ENCODE peak calls at places on chromosomes 5 and 9, in five cellular contexts. One of them, this sample, is unnamed.

GRCh38 chr5:135465391-135466122 is 13.4 kb upstream of the TIFAB start:
- DNase-seq in GM19239: no peak
- DNase-seq in cardiac fibroblast: no peak
- DNase-seq in nephron progenitor cell: no peak
- DNase-seq in psoas muscle: no peak
- DNase-seq in this sample: no peak

GRCh38 chr5:127290946-127291763 is 559 bp downstream of the MEGF10 start:
- DNase-seq in GM19239: no peak
- DNase-seq in cardiac fibroblast: peak; percentile 10
- DNase-seq in nephron progenitor cell: peak; percentile 13
- DNase-seq in psoas muscle: no peak
- DNase-seq in this sample: no peak

GRCh38 chr5:142637871-142638270 is 48.0 kb downstream of the FGF1 start:
- DNase-seq in GM19239: no peak
- DNase-seq in cardiac fibroblast: no peak
- DNase-seq in nephron progenitor cell: no peak
- DNase-seq in psoas muscle: no peak
- DNase-seq in this sample: no peak

GRCh38 chr9:125372441-125373226 is 111.0 kb downstream of the GAPVD1 start:
- DNase-seq in GM19239: no peak
- DNase-seq in cardiac fibroblast: no peak
- DNase-seq in nephron progenitor cell: no peak
- DNase-seq in psoas muscle: no peak
- DNase-seq in this sample: no peak

GRCh38 chr9:19049872-19050636 is 827 bp downstream of the RRAGA start:
- DNase-seq in GM19239: no peak
- DNase-seq in cardiac fibroblast: peak; percentile 48
- DNase-seq in nephron progenitor cell: no peak
- DNase-seq in psoas muscle: no peak
- DNase-seq in this sample: peak; percentile 40

GRCh38 chr9:85478847-85479246 is 262.9 kb downstream of the AGTPBP1 start:
- DNase-seq in GM19239: no peak
- DNase-seq in cardiac fibroblast: no peak
- DNase-seq in nephron progenitor cell: no peak
- DNase-seq in psoas muscle: no peak
- DNase-seq in this sample: no peak

GRCh38 chr5:18394154-18394804 is 760.0 kb downstream of the TAF11L14 start:
- DNase-seq in GM19239: peak; percentile 25
- DNase-seq in cardiac fibroblast: peak; percentile 39
- DNase-seq in nephron progenitor cell: peak; percentile 81
- DNase-seq in psoas muscle: peak; percentile 27
- DNase-seq in this sample: peak; percentile 50

GRCh38 chr9:98974554-98974953 is 30.8 kb downstream of the COL15A1 start:
- DNase-seq in GM19239: no peak
- DNase-seq in cardiac fibroblast: no peak
- DNase-seq in nephron progenitor cell: no peak
- DNase-seq in psoas muscle: no peak
- DNase-seq in this sample: no peak

GRCh38 chr9:7011395-7012067 is 253.8 kb downstream of the KDM4C start:
- DNase-seq in GM19239: no peak
- DNase-seq in cardiac fibroblast: peak; percentile 1
- DNase-seq in nephron progenitor cell: no peak
- DNase-seq in psoas muscle: no peak
- DNase-seq in this sample: no peak

GRCh38 chr5:90645024-90645610 is 86.5 kb downstream of the ADGRV1 start:
- DNase-seq in GM19239: no peak
- DNase-seq in cardiac fibroblast: no peak
- DNase-seq in nephron progenitor cell: peak; percentile 31
- DNase-seq in psoas muscle: no peak
- DNase-seq in this sample: peak; percentile 39

GRCh38 chr5:133635051-133635450 is 22.7 kb upstream of the FSTL4 start:
- DNase-seq in GM19239: no peak
- DNase-seq in cardiac fibroblast: no peak
- DNase-seq in nephron progenitor cell: no peak
- DNase-seq in psoas muscle: no peak
- DNase-seq in this sample: no peak

GRCh38 chr5:135062216-135063055 is 28.4 kb upstream of the PITX1 start:
- DNase-seq in GM19239: no peak
- DNase-seq in cardiac fibroblast: no peak
- DNase-seq in nephron progenitor cell: no peak
- DNase-seq in psoas muscle: no peak
- DNase-seq in this sample: no peak

This sample was measured in cardiac muscle cell.